ENCODE peak calls at places on chromosomes 16 and 17, in four cellular contexts. B is HepG2, J is K562, T is GM12878. X is an unnamed sample.

GRCh38 chr17:82495844-82496528 is 23.5 kb upstream of the FOXK2 start:
- DNase-seq in T (no peak), J (no peak), B (peak), X (peak)

GRCh38 chr17:45231481-45232116 is 9.9 kb downstream of the FMNL1 start:
- DNase-seq in B (peak), T (no peak), J (peak), X (no peak)

GRCh38 chr16:88531931-88532433 is 38.2 kb upstream of the ZC3H18 start:
- DNase-seq in B (no peak), T (no peak), J (no peak), X (no peak)

GRCh38 chr17:8913091-8913490 is 45.6 kb upstream of the PIK3R6 start:
- DNase-seq in T (no peak), J (no peak), B (no peak), X (no peak)

GRCh38 chr16:85264752-85265151 is 152.5 kb upstream of the CIBAR2 start:
- DNase-seq in J (no peak), B (no peak), T (no peak), X (no peak)

GRCh38 chr17:700504-701094 is 14.0 kb downstream of the VPS53 start:
- DNase-seq in J (peak), B (no peak), T (no peak), X (no peak)

GRCh38 chr17:1779571-1780074 is 17.8 kb downstream of the SERPINF1 start:
- DNase-seq in J (no peak), B (no peak), T (no peak), X (no peak)

GRCh38 chr17:34312080-34312479 is 7.2 kb upstream of the CCL8 start:
- DNase-seq in B (no peak), J (no peak), T (no peak), X (no peak)

GRCh38 chr17:67575325-67575724 is 142.4 kb upstream of the NOL11 start:
- DNase-seq in T (peak), J (no peak), B (peak), X (no peak)

GRCh38 chr17:70144260-70144846 is 25.0 kb upstream of the KCNJ2 start:
- DNase-seq in J (no peak), B (peak), T (no peak), X (no peak)

GRCh38 chr17:71180801-71181385 is 939.9 kb upstream of the SOX9 start:
- DNase-seq in T (no peak), B (no peak), J (no peak), X (no peak)

GRCh38 chr17:28828294-28829040 is 14.1 kb downstream of the FAM222B start:
- DNase-seq in J (no peak), B (no peak), T (no peak), X (no peak)
- TF ChIP-seq RAD21 in J (no peak), B (no peak), T (no peak), X (no peak)

GRCh38 chr17:77242118-77242800 is 101.5 kb downstream of the SEC14L1 start:
- DNase-seq in B (no peak), J (no peak), T (no peak), X (no peak)
- H2AFZ ChIP-seq in B (no peak), J (peak), T (no peak), X (no peak)

GRCh38 chr17:32498362-32498761 is 11.6 kb downstream of the CDK5R1 start:
- DNase-seq in J (no peak), B (no peak), T (no peak), X (no peak)
- TF ChIP-seq BRCA1 in J (no peak), B (no peak), T (no peak), X (no peak)

DNA sequence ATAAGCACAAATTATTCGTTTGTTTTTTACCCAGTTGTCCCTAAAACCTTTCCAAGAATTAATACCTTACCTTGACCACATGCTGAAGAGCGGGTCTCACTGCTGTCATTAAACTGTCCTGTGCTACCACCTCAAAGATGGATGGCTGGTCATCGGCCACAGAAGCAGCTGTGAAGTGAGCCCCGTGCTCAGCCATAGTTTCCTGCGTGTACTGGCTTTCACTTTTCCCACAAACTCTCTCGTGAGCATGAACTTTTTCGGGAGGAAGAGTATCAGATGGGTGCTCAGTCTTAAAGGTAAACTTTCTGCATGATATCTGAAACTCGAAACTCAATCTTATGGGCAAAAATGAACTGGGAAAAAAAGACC is 561 bp downstream of the PEX12 start:
- DNase-seq in B (no peak), J (peak), T (no peak), X (no peak)
- TF ChIP-seq RAD21 in B (no peak), J (no peak), T (no peak), X (no peak)

DNA sequence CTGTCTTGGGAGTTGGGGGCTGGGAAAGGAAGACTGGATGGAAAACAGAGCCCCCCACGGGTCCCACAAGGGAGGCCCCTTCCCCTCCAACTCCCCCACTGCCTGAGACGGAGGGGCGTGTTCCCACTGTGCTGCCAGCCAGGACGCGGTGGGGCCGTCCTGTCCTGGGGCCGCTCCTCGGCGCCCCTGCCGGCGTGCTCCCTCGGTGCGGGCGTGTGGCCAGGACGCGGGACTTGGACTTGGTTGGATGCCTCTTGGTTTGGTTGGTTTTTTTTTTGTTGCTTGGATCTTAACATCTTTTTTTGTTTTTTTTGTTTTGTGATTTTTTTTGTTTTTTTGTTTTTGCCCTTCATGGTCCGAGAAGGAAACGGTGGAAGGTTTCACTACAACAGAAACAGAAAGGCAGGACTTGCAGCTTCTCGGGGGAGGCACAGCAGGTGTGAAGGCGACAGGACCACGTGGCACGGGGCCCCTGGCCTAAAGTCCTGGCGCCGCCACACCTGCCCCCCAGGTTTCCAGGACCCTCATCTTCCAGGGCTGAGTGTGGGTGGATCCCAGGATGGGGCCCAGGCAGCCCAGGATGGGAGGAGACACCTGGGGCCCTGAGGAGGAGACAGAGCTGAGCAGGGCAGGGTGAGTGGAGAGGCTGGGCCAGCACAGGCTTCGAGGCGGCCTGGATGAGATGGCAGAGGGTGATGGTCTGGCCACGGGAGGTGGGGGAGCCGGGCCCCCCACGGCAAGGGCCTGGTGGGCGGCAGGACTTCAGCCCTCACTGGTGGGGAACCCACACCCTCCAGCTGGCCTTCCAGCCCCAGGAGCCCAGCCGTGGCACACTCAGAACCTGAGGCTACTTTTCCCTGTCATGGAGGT is 16.1 kb downstream of the ENGASE start:
- DNase-seq in T (no peak), J (peak), B (peak), X (no peak)
- H2AFZ ChIP-seq in T (no peak), J (no peak), B (no peak), X (no peak)

GRCh38 chr17:79739148-79740062 is 8.7 kb downstream of the ENPP7 start:
- DNase-seq in B (peak), J (peak), T (no peak), X (no peak)

GRCh38 chr17:79741751-79742588 is 11.2 kb downstream of the ENPP7 start:
- DNase-seq in T (no peak), J (peak), B (peak), X (peak)

GRCh38 chr17:79741401-79741750 is 10.6 kb downstream of the ENPP7 start:
- DNase-seq in J (no peak), B (no peak), T (no peak), X (no peak)

GRCh38 chr17:79738643-79739042 is 7.9 kb downstream of the ENPP7 start:
- DNase-seq in J (no peak), T (no peak), B (no peak), X (no peak)

GRCh38 chr17:79740413-79740812 is 9.7 kb downstream of the ENPP7 start:
- DNase-seq in T (no peak), J (no peak), B (no peak), X (no peak)
- TF ChIP-seq BRCA1 in T (no peak), J (no peak), B (no peak), X (no peak)

GRCh38 chr17:49399995-49400394 is 14.7 kb downstream of the PHB1 start:
- DNase-seq in J (no peak), T (no peak), B (no peak), X (no peak)
- TF ChIP-seq RAD21 in J (no peak), T (no peak), B (no peak), X (no peak)

GRCh38 chr17:7486181-7486580 is 2.0 kb downstream of the POLR2A start:
- DNase-seq in J (no peak), T (no peak), B (no peak), X (no peak)

GRCh38 chr17:7479389-7480192 is at the start of gene ZBTB4:
- DNase-seq in T (no peak), B (peak), J (peak), X (peak)

GRCh38 chr17:7483238-7484066 is 714 bp upstream of the POLR2A start:
- DNase-seq in J (peak), B (peak), T (peak), X (peak)

GRCh38 chr17:7484964-7485377 is 805 bp downstream of the POLR2A start:
- DNase-seq in B (no peak), J (no peak), T (no peak), X (no peak)

GRCh38 chr17:7484067-7484963 is at the start of gene POLR2A:
- DNase-seq in J (peak), B (peak), T (peak), X (peak)
- H2AFZ ChIP-seq in J (peak), B (peak), T (peak), X (peak)

DNA sequence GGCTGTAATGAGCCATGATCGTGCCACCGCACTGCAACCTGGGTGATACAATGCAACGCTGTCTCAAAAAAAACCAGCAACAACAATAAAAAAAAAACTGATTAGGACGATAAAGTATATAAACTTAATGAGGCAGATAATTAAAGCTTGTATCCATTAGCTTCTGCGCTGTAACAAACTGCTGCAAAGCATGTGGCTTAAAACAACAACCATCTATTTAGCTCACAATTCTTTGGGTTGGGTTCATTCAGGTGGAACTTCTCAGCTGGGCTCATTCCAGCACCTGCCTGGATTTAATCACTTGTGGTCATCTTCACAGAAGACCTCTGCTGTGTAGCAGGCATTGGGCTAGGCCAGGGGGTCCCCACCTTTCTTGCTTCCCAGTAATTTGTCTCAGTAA is 45.9 kb downstream of the LCMT1 start:
- DNase-seq in T (no peak), B (no peak), J (no peak), X (no peak)
- TF ChIP-seq BRCA1 in T (no peak), B (no peak), J (no peak), X (no peak)

GRCh38 chr17:27290916-27291598 is 2.9 kb upstream of the WSB1 start:
- DNase-seq in T (no peak), J (no peak), B (peak), X (no peak)

GRCh38 chr17:27294689-27295630 is 1.0 kb downstream of the WSB1 start:
- DNase-seq in J (peak), T (peak), B (peak), X (no peak)

GRCh38 chr17:27293898-27294688 is at the start of gene WSB1:
- DNase-seq in J (peak), B (peak), T (peak), X (peak)

GRCh38 chr17:27295945-27296344 is 2.0 kb downstream of the WSB1 start:
- DNase-seq in B (no peak), J (no peak), T (no peak), X (no peak)

DNA sequence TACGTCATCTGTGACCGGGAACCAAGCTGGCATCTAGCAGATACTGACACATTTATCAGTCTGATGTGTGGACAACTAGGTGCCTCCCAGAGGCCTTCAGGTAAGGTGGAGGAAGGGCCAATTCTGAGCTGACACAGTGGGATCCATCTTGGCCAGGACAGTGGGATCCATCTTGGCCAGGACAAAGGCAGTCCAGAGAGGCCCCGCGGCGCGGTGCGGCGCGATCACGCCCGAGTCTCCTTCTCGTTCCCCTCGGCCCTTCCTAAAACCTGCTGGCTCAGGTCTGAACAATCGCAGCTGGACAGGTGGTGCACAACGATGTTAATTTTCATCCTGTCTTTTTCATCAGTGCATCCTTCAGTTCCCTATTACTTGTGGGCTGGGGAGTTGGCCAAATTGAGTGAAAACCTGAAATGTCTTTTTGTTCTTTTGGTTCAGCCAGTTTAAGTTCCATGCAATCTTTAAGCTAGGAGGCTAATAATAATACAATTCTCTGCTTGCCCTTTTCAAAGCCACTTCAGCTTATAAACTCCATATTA is 486 bp upstream of the WSB1 start:
- DNase-seq in T (no peak), J (peak), B (no peak), X (no peak)
- TF ChIP-seq RAD21 in T (no peak), J (no peak), B (no peak), X (no peak)